ENCODE peak calls at places on chromosomes 6 and 20, in eight cellular contexts. Q, L, K, E, F, I, N and X are unnamed samples.

GRCh38 chr20:54980321-54980960 is 505.0 kb downstream of the DOK5 start:
- DNase-seq in I (no peak), Q (no peak), E (peak; percentile 15), N (no peak), F (no peak), L (no peak), K (no peak), X (peak; percentile 35)

GRCh38 chr6:6918216-6918983 is 189.4 kb upstream of the RREB1 start:
- DNase-seq in K (no peak), L (no peak), Q (no peak), I (no peak), N (peak; percentile 83), E (peak; percentile 71), F (no peak), X (no peak)

GRCh38 chr6:120608826-120609225 is 725.5 kb downstream of the TBC1D32 start:
- DNase-seq in I (no peak), N (no peak), K (no peak), Q (no peak), L (no peak), E (peak; percentile 13), F (no peak), X (no peak)

GRCh38 chr6:26627843-26628242 is 31.1 kb downstream of the ABT1 start:
- DNase-seq in I (no peak), F (no peak), L (no peak), K (no peak), E (no peak), N (no peak), Q (no peak), X (no peak)

GRCh38 chr20:25318471-25319240 is 70.8 kb downstream of the PYGB start:
- DNase-seq in I (no peak), E (no peak), Q (no peak), L (peak; percentile 27), K (no peak), N (no peak), F (no peak), X (no peak)

GRCh38 chr6:40532349-40533028 is 54.7 kb downstream of the LRFN2 start:
- DNase-seq in Q (peak; percentile 62), F (no peak), E (no peak), I (no peak), K (no peak), N (no peak), L (no peak), X (no peak)

GRCh38 chr6:42025790-42026311 is 24.5 kb upstream of the TAF8 start:
- DNase-seq in F (no peak), N (no peak), K (no peak), I (no peak), Q (no peak), L (no peak), E (no peak), X (no peak)

GRCh38 chr20:46299078-46299477 is 9.2 kb downstream of the CDH22 start:
- DNase-seq in K (no peak), N (no peak), Q (no peak), L (peak; percentile 47), F (no peak), I (no peak), E (no peak), X (no peak)

GRCh38 chr6:145015739-145016558 is 719.4 kb downstream of the EPM2A start:
- DNase-seq in L (no peak), I (no peak), F (no peak), N (peak; percentile 86), Q (no peak), K (no peak), E (peak; percentile 86), X (peak; percentile 58)

GRCh38 chr6:136757150-136757549 is 35.1 kb downstream of the MAP3K5 start:
- DNase-seq in F (no peak), E (no peak), N (peak; percentile 85), L (no peak), Q (no peak), I (no peak), K (no peak), X (no peak)

GRCh38 chr6:89797317-89797716 is 22.3 kb downstream of the MDN1 start:
- DNase-seq in K (no peak), N (peak; percentile 94), F (no peak), I (no peak), E (no peak), L (no peak), Q (no peak), X (no peak)

GRCh38 chr6:104186836-104187235 is 672.9 kb downstream of the HACE1 start:
- DNase-seq in Q (no peak), K (no peak), N (no peak), F (no peak), E (no peak), L (no peak), I (no peak), X (no peak)

GRCh38 chr6:117624869-117625481 is 22.7 kb upstream of the GOPC start:
- DNase-seq in Q (no peak), K (no peak), N (no peak), F (no peak), E (no peak), I (no peak), L (no peak), X (no peak)
- H3K9me3 ChIP-seq in Q (no peaks in the 10 kb centered on the region), K (no peaks in the 10 kb centered on the region), N (no peaks in the 10 kb centered on the region), F (peaks cover 15% of the 10 kb centered on the region), E (peaks cover 3% of the 10 kb centered on the region), I (peaks cover 27% of the 10 kb centered on the region), L (no peaks in the 10 kb centered on the region), X (no peaks in the 10 kb centered on the region)

GRCh38 chr20:56003111-56003800 is 2.1 kb downstream of the CBLN4 start:
- DNase-seq in K (no peak), E (no peak), Q (no peak), I (no peak), N (no peak), F (no peak), L (no peak), X (no peak)
- H3K9me3 ChIP-seq in K (no peaks in the 10 kb centered on the region), E (no peaks in the 10 kb centered on the region), Q (no peaks in the 10 kb centered on the region), I (no peaks in the 10 kb centered on the region), N (no peaks in the 10 kb centered on the region), F (no peaks in the 10 kb centered on the region), L (no peaks in the 10 kb centered on the region), X (no peaks in the 10 kb centered on the region)

GRCh38 chr6:148653138-148653776 is 93.6 kb upstream of the UST start:
- DNase-seq in Q (no peak), K (no peak), I (no peak), N (no peak), F (no peak), E (no peak), L (no peak), X (no peak)
- H3K9me3 ChIP-seq in Q (no peaks in the 10 kb centered on the region), K (no peaks in the 10 kb centered on the region), I (no peaks in the 10 kb centered on the region), N (peaks cover 3% of the 10 kb centered on the region), F (no peaks in the 10 kb centered on the region), E (no peaks in the 10 kb centered on the region), L (no peaks in the 10 kb centered on the region), X (no peaks in the 10 kb centered on the region)

GRCh38 chr6:43181942-43182860 is at the start of gene CUL9:
- DNase-seq in K (peak; percentile 85), L (peak; percentile 88), Q (peak; percentile 83), I (peak; percentile 92), N (peak; percentile 82), F (peak; percentile 34), E (peak; percentile 52), X (peak; percentile 91)

GRCh38 chr6:43180985-43181384 is 1.0 kb upstream of the CUL9 start:
- DNase-seq in Q (peak; percentile 5), K (no peak), F (no peak), L (no peak), I (no peak), N (no peak), E (peak; percentile 5), X (no peak)

GRCh38 chr6:43180058-43180457 is 1.9 kb upstream of the CUL9 start:
- DNase-seq in L (no peak), I (no peak), Q (no peak), N (no peak), F (no peak), E (no peak), K (no peak), X (no peak)

GRCh38 chr6:43183441-43183840 is 1.4 kb downstream of the CUL9 start:
- DNase-seq in F (no peak), N (no peak), K (no peak), Q (no peak), E (no peak), L (no peak), I (no peak), X (no peak)

GRCh38 chr6:43181621-43181941 is 415 bp upstream of the CUL9 start:
- DNase-seq in K (no peak), I (no peak), L (no peak), E (no peak), Q (no peak), F (no peak), N (no peak), X (no peak)
- H3K9me3 ChIP-seq in K (no peaks in the 10 kb centered on the region), I (no peaks in the 10 kb centered on the region), L (no peaks in the 10 kb centered on the region), E (no peaks in the 10 kb centered on the region), Q (no peaks in the 10 kb centered on the region), F (no peaks in the 10 kb centered on the region), N (no peaks in the 10 kb centered on the region), X (no peaks in the 10 kb centered on the region)

GRCh38 chr20:60330461-60330860 is 372.2 kb downstream of the CDH26 start:
- DNase-seq in L (no peak), Q (no peak), E (no peak), N (no peak), I (no peak), K (no peak), F (no peak), X (no peak)
- H3K9me3 ChIP-seq in L (no peaks in the 10 kb centered on the region), Q (no peaks in the 10 kb centered on the region), E (no peaks in the 10 kb centered on the region), N (no peaks in the 10 kb centered on the region), I (no peaks in the 10 kb centered on the region), K (no peaks in the 10 kb centered on the region), F (no peaks in the 10 kb centered on the region), X (no peaks in the 10 kb centered on the region)

GRCh38 chr20:31237763-31238162 is 19.7 kb upstream of the DEFB115 start:
- DNase-seq in F (no peak), L (no peak), E (no peak), N (no peak), K (no peak), Q (no peak), I (no peak), X (no peak)

GRCh38 chr20:31239139-31239538 is 18.3 kb upstream of the DEFB115 start:
- DNase-seq in F (no peak), K (no peak), I (no peak), Q (no peak), N (no peak), L (no peak), E (no peak), X (no peak)

GRCh38 chr20:31236953-31237352 is 20.5 kb upstream of the DEFB115 start:
- DNase-seq in E (no peak), Q (no peak), I (no peak), N (no peak), L (no peak), F (no peak), K (no peak), X (no peak)
- H3K9me3 ChIP-seq in E (peaks cover 87% of the 10 kb centered on the region), Q (no peaks in the 10 kb centered on the region), I (peaks cover 99% of the 10 kb centered on the region), N (peaks cover 25% of the 10 kb centered on the region), L (no peaks in the 10 kb centered on the region), F (peaks cover 39% of the 10 kb centered on the region), K (no peaks in the 10 kb centered on the region), X (peaks cover 54% of the 10 kb centered on the region)

GRCh38 chr6:140138311-140138994 is 764.0 kb upstream of the CITED2 start:
- DNase-seq in Q (peak; percentile 5), E (peak; percentile 1), L (no peak), K (no peak), F (no peak), I (no peak), N (no peak), X (no peak)

GRCh38 chr6:140130074-140130473 is 755.6 kb upstream of the CITED2 start:
- DNase-seq in K (no peak), E (no peak), L (no peak), N (no peak), F (no peak), I (no peak), Q (no peak), X (no peak)

GRCh38 chr6:140134224-140134623 is 759.8 kb upstream of the CITED2 start:
- DNase-seq in E (no peak), Q (no peak), F (no peak), L (no peak), I (no peak), N (peak; percentile 3), K (no peak), X (no peak)
- H3K9me3 ChIP-seq in E (peaks cover 2% of the 10 kb centered on the region), Q (no peaks in the 10 kb centered on the region), F (peaks cover 5% of the 10 kb centered on the region), L (peaks cover 3% of the 10 kb centered on the region), I (peaks cover 11% of the 10 kb centered on the region), N (no peaks in the 10 kb centered on the region), K (no peaks in the 10 kb centered on the region), X (peaks cover 6% of the 10 kb centered on the region)